ENCODE peak calls at places on chromosomes 12 and 14, in four cellular contexts. J, A, F and R are unnamed samples.

GRCh38 chr12:32211066-32211768 is 104.6 kb downstream of the BICD1 start:
- DNase-seq in J (no peak), A (no peak), F (no peak), R (no peak)

GRCh38 chr14:70808402-70809237 is 693 bp downstream of the MAP3K9 start:
- DNase-seq in J (peak; percentile 65), A (peak; percentile 10), F (peak; percentile 71), R (peak; percentile 20)

GRCh38 chr14:51507556-51508511 is 143.9 kb upstream of the FRMD6 start:
- DNase-seq in J (no peak), A (peak; percentile 69), F (peak; percentile 30), R (no peak)

GRCh38 chr12:65403188-65403587 is 124.7 kb downstream of the MSRB3 start:
- DNase-seq in J (no peak), A (no peak), F (no peak), R (no peak)

GRCh38 chr12:15274561-15274967 is 47.7 kb upstream of the PTPRO start:
- DNase-seq in J (no peak), A (no peak), F (no peak), R (no peak)

GRCh38 chr12:20722142-20722541 is 27.0 kb downstream of the SLCO1C1 start:
- DNase-seq in J (no peak), A (no peak), F (no peak), R (no peak)

GRCh38 chr12:92778525-92778924 is 75.7 kb downstream of the PLEKHG7 start:
- DNase-seq in J (no peak), A (no peak), F (no peak), R (no peak)

GRCh38 chr12:108299980-108300696 is 39.0 kb downstream of the CMKLR1 start:
- DNase-seq in J (no peak), A (no peak), F (no peak), R (no peak)

GRCh38 chr14:78985668-78986073 is 815.5 kb downstream of the NRXN3 start:
- DNase-seq in J (no peak), A (peak; percentile 77), F (no peak), R (no peak)

GRCh38 chr14:59278111-59278510 is 89.6 kb downstream of the DAAM1 start:
- DNase-seq in J (no peak), A (peak; percentile 96), F (no peak), R (no peak)

GRCh38 chr12:95173392-95174251 is 43.6 kb downstream of the FGD6 start:
- DNase-seq in J (no peak), A (peak; percentile 96), F (no peak), R (no peak)

GRCh38 chr12:116980083-116980482 is 69.3 kb downstream of the FBXW8 start:
- DNase-seq in J (no peak), A (no peak), F (no peak), R (no peak)

GRCh38 chr12:122471324-122472226 is 29.2 kb downstream of the ZCCHC8 start:
- DNase-seq in J (no peak), A (peak; percentile 69), F (no peak), R (no peak)

GRCh38 chr12:10636611-10637010 is 23.2 kb upstream of the MAGOHB start:
- DNase-seq in J (no peak), A (no peak), F (no peak), R (no peak)

GRCh38 chr14:36317650-36318049 is 2.8 kb downstream of the MBIP start:
- DNase-seq in J (no peak), A (peak; percentile 43), F (no peak), R (no peak)

GRCh38 chr14:95240859-95241813 is 78.6 kb downstream of the CLMN start:
- DNase-seq in J (no peak), A (no peak), F (no peak), R (no peak)

GRCh38 chr12:125272252-125272980 is 207.2 kb downstream of the AACS start:
- DNase-seq in J (no peak), A (no peak), F (no peak), R (no peak)